ENCODE peak calls at places on chromosomes 16 and 17, in six cellular contexts. I is transverse colon, K is breast epithelium, N is sigmoid colon, V is HepG2, C is HCT116. F is an unnamed sample.

GRCh38 chr16:77877712-77878111 is 89.3 kb downstream of the VAT1L start:
- DNase-seq in I (no peak), K (no peak), N (no peak), V (peak; percentile 27), C (peak; percentile 56), F (no peak)

GRCh38 chr16:48075398-48075797 is 80.4 kb downstream of the ABCC12 start:
- DNase-seq in I (no peak), K (no peak), N (no peak), V (peak; percentile 14), C (no peak), F (no peak)

GRCh38 chr16:29007865-29008593 is 23.2 kb downstream of the LAT start:
- DNase-seq in I (no peak), K (no peak), N (no peak), V (no peak), C (no peak), F (no peak)

GRCh38 chr17:76968707-76969597 is 100.7 kb downstream of the MGAT5B start:
- DNase-seq in I (peak; percentile 55), K (no peak), N (no peak), V (no peak), C (no peak), F (no peak)

GRCh38 chr17:42183741-42184711 is 1.2 kb downstream of the HCRT start:
- DNase-seq in I (peak; percentile 83), K (no peak), N (peak; percentile 83), V (peak; percentile 70), C (peak; percentile 26), F (peak; percentile 73)

GRCh38 chr16:21703589-21704174 is 39.9 kb downstream of the OTOA start:
- DNase-seq in I (no peak), K (no peak), N (no peak), V (no peak), C (no peak), F (no peak)

GRCh38 chr16:87734644-87735043 is 31.1 kb downstream of the KLHDC4 start:
- DNase-seq in I (no peak), K (no peak), N (no peak), V (no peak), C (no peak), F (no peak)

GRCh38 chr16:65314246-65315003 is 192.6 kb upstream of the CDH11 start:
- DNase-seq in I (no peak), K (no peak), N (no peak), V (no peak), C (no peak), F (no peak)

GRCh38 chr16:48014349-48015135 is 141.3 kb downstream of the ABCC12 start:
- DNase-seq in I (no peak), K (no peak), N (no peak), V (peak; percentile 11), C (peak; percentile 63), F (no peak)

GRCh38 chr16:57639172-57639571 is 10.7 kb downstream of the ADGRG1 start:
- DNase-seq in I (no peak), K (no peak), N (no peak), V (no peak), C (no peak), F (no peak)

GRCh38 chr16:19698480-19699465 is 19.3 kb downstream of the KNOP1 start:
- DNase-seq in I (no peak), K (no peak), N (no peak), V (no peak), C (no peak), F (no peak)

GRCh38 chr16:72896719-72897118 is 151.2 kb downstream of the ZFHX3 start:
- DNase-seq in I (no peak), K (no peak), N (no peak), V (no peak), C (no peak), F (no peak)

GRCh38 chr16:89693931-89694783 is 7.3 kb downstream of the SPATA2L start:
- DNase-seq in I (no peak), K (no peak), N (peak; percentile 61), V (peak; percentile 32), C (no peak), F (no peak)
- TF ChIP-seq POLR2A in I (no peak), K (no peak), N (no peak), V (no peak), C (no peak), F (no peak)

DNA sequence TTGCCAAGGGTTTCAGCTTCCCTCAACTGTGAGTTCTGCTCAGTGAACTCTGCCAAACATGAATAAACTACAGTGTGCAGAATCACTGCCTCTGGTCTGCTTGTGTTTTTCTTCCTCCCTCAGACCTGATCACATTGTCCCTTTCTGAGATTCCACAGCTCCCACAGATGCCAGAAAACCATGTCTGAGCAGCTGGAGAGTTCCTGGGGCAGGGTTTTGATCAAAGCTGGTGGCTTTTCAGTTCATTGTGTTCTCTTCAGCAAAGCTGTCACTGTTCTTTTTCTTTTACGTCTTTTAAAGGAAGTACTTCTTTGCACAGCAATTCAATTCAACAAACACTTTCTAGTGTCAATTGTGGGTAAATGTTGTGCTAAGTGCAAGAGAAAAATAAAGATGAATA is 555.8 kb downstream of the RBFOX1 start:
- DNase-seq in I (no peak), K (no peak), N (no peak), V (no peak), C (no peak), F (no peak)
- TF ChIP-seq POLR2AphosphoS5 in I (peak; percentile 56), K (no peak), N (peak; percentile 48), V (no peak), C (no peak), F (no peak)

DNA sequence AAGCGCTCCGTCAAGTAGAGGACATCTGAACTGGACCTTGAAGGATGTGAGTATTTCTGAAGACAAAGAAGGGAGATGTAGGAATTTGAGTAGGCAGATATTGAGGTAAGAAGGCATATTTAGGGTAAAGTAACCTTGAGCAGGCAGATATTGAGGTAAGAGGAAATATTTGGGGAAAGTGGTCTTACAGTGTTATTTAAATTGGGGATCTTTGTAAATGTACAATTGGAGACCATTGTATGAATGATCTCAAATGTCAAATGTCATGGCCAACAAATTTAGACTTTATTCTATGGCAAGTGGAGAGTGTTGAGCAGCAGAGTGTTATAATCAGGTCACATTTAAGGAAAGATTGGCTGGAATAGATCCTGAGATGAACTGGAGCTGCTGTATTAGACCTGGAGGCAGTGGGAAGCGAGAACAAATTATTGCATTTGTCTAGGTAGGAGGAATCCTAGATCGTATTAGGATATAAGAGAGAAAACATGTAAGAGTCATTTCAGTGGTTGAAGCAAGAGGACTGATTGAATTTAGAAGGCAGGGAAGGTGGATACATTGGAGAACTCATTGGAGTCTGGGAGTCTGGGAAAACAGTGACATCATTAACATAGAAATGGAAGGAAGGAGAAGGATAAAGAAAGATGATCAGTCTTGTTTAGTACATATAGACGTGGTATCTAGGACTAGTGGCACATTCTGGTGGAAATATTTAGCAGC is 165.6 kb downstream of the MAP2K6 start:
- DNase-seq in I (no peak), K (no peak), N (no peak), V (no peak), C (no peak), F (no peak)
- TF ChIP-seq POLR2A in I (no peak), K (no peak), N (no peak), V (no peak), C (no peak), F (no peak)

GRCh38 chr17:47253541-47254402 is at the start of gene ITGB3:
- DNase-seq in I (peak; percentile 79), K (peak; percentile 75), N (peak; percentile 90), V (peak; percentile 37), C (peak; percentile 50), F (peak; percentile 85)
- TF ChIP-seq POLR2AphosphoS5 in I (peak; percentile 75), K (peak; percentile 40), N (peak; percentile 84), V (no peak), C (no peak), F (no peak)

GRCh38 chr17:78979780-78980623 is at the start of gene LGALS3BP:
- DNase-seq in I (peak; percentile 87), K (no peak), N (peak; percentile 90), V (peak; percentile 97), C (peak; percentile 70), F (no peak)
- TF ChIP-seq POLR2A in I (peak; percentile 89), K (no peak), N (peak; percentile 60), V (peak; percentile 98), C (peak; percentile 86), F (no peak)

GRCh38 chr17:58337600-58338453 is 9.2 kb upstream of the TSPOAP1 start:
- DNase-seq in I (peak; percentile 85), K (no peak), N (peak; percentile 90), V (peak; percentile 82), C (no peak), F (peak; percentile 91)
- TF ChIP-seq POLR2AphosphoS5 in I (peak; percentile 54), K (no peak), N (peak; percentile 48), V (no peak), C (no peak), F (no peak)

GRCh38 chr17:30970757-30971567 is at the start of gene RNF135:
- DNase-seq in I (peak; percentile 88), K (peak; percentile 81), N (peak; percentile 92), V (no peak), C (peak; percentile 63), F (peak; percentile 87)
- TF ChIP-seq POLR2A in I (peak; percentile 81), K (peak; percentile 69), N (no peak), V (no peak), C (peak; percentile 95), F (peak; percentile 61)

GRCh38 chr16:70746040-70746707 is 54.8 kb downstream of the VAC14 start:
- DNase-seq in I (peak; percentile 67), K (peak; percentile 67), N (peak; percentile 94), V (peak; percentile 92), C (peak; percentile 51), F (peak; percentile 93)
- TF ChIP-seq POLR2AphosphoS5 in I (peak; percentile 14), K (peak; percentile 71), N (peak; percentile 42), V (no peak), C (no peak), F (no peak)

DNA sequence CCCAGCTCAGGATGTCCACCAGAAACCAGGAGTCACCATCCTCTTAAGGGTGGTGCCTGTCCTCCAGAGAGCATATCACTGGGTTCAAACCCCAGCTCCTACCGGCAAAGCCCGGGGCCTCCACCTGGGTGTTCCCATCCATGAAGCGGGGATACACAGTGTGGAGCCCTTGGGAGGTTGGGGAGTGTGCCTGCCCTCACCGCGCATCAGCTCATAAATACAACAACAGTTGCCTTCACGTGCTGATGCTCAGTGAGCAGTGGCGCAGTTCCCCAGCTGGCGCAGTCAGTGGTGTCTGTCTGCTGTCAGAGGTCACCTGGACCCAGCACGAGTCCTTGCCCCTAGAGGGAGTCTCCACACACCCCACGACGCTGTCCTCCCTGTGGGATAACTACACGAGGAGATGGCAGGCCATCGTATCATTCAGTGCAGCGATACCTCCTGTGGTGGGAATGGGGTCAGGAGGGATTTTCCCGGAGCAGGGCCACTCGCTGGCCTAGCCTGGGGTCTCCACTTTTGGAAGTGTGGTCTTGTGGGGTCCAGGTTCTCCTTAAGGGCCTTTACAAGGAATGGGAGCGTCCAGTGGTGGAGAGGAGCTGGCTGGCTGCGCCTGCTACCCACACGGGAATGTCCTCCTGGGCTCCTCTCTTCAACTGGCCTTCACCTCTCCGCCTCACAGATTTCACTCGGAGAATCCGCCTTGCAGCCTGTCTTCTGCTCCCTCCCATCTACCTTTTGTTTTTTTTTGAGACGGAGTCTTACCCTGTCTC is 2.3 kb upstream of the ELOB start:
- DNase-seq in I (peak; percentile 6), K (peak; percentile 46), N (peak; percentile 63), V (no peak), C (no peak), F (peak; percentile 68)
- TF ChIP-seq POLR2A in I (no peak), K (no peak), N (no peak), V (no peak), C (peak; percentile 44), F (no peak)

GRCh38 chr16:11308493-11309283 is 27.6 kb upstream of the PRM1 start:
- DNase-seq in I (peak; percentile 52), K (no peak), N (no peak), V (peak; percentile 87), C (no peak), F (no peak)
- TF ChIP-seq POLR2AphosphoS5 in I (no peak), K (no peak), N (no peak), V (peak; percentile 38), C (no peak), F (no peak)

F was measured in suprapubic skin.